ENCODE peak calls at places on chromosome 13, in seven cellular contexts. F is upper lobe of left lung, E is tibial artery, V is left ventricle myocardium inferior, O is cardiac fibroblast, Y is astrocyte, M is NB4. H is an unnamed sample.

GRCh38 chr13:79593121-79593520 is 112.2 kb downstream of the NDFIP2 start:
- DNase-seq in E (no peak), V (no peak), O (no peak), F (no peak), Y (no peak), M (no peak), H (no peak)

GRCh38 chr13:43572601-43573360 is 214.0 kb downstream of the ENOX1 start:
- DNase-seq in E (no peak), F (no peak), Y (peak), O (peak), M (no peak), V (no peak), H (no peak)

GRCh38 chr13:105165449-105166125 is 1369.9 kb downstream of the EFNB2 start:
- DNase-seq in Y (no peak), M (no peak), O (no peak), F (no peak), E (no peak), V (no peak), H (no peak)

GRCh38 chr13:101835920-101836319 is 383.4 kb downstream of the ITGBL1 start:
- DNase-seq in V (no peak), Y (no peak), M (no peak), O (no peak), E (no peak), F (no peak), H (no peak)

GRCh38 chr13:57557979-57558529 is 73.5 kb upstream of the PCDH17 start:
- DNase-seq in V (no peak), O (peak), F (no peak), Y (no peak), M (peak), E (no peak), H (no peak)

GRCh38 chr13:62293081-62293480 is 877.4 kb upstream of the PCDH20 start:
- DNase-seq in E (no peak), Y (no peak), M (no peak), V (no peak), O (peak), F (no peak), H (no peak)

GRCh38 chr13:35992964-35993363 is 138.2 kb downstream of the DCLK1 start:
- DNase-seq in O (peak), V (no peak), F (no peak), M (no peak), Y (no peak), E (no peak), H (no peak)

GRCh38 chr13:60043262-60043661 is 120.5 kb downstream of the DIAPH3 start:
- DNase-seq in V (no peak), F (no peak), E (no peak), M (no peak), Y (no peak), O (peak), H (no peak)

GRCh38 chr13:42574011-42574410 is at the start of gene TNFSF11:
- DNase-seq in F (peak), M (no peak), Y (no peak), E (no peak), V (no peak), O (no peak), H (no peak)

GRCh38 chr13:45086484-45086883 is 33.8 kb upstream of the GTF2F2 start:
- DNase-seq in V (no peak), M (no peak), E (no peak), F (no peak), Y (peak), O (peak), H (no peak)

GRCh38 chr13:75489502-75490263 is 7.7 kb upstream of the TBC1D4 start:
- DNase-seq in Y (peak), M (peak), F (no peak), O (peak), V (no peak), E (no peak), H (no peak)

GRCh38 chr13:28000567-28000966 is 12.1 kb upstream of the URAD start:
- DNase-seq in E (peak), Y (no peak), O (no peak), F (no peak), V (no peak), M (no peak), H (no peak)

GRCh38 chr13:79637086-79637763 is 156.3 kb downstream of the NDFIP2 start:
- DNase-seq in F (no peak), Y (peak), V (peak), O (no peak), M (no peak), E (no peak), H (no peak)

GRCh38 chr13:32413284-32413683 is 14.6 kb downstream of the N4BP2L1 start:
- DNase-seq in V (no peak), Y (no peak), E (no peak), O (no peak), M (no peak), F (no peak), H (no peak)

GRCh38 chr13:51626749-51627148 is 42.5 kb downstream of the WDFY2 start:
- DNase-seq in O (no peak), Y (no peak), V (no peak), E (no peak), F (peak), M (no peak), H (no peak)

GRCh38 chr13:85148009-85148408 is 651.2 kb downstream of the SLITRK6 start:
- DNase-seq in M (no peak), V (no peak), E (no peak), F (no peak), Y (peak), O (no peak), H (no peak)

GRCh38 chr13:19927117-19927734 is 31.3 kb upstream of the ZMYM2 start:
- DNase-seq in V (no peak), F (no peak), O (peak), Y (peak), M (peak), E (no peak), H (no peak)

GRCh38 chr13:99323488-99323887 is 16.3 kb upstream of the GPR183 start:
- DNase-seq in M (no peak), E (no peak), F (no peak), O (peak), V (no peak), Y (peak), H (no peak)

GRCh38 chr13:45674908-45675307 is 27.2 kb upstream of the CBY2 start:
- DNase-seq in Y (peak), O (peak), V (no peak), F (no peak), M (no peak), E (no peak), H (no peak)

GRCh38 chr13:23960566-23961156 is 63.4 kb upstream of the C1QTNF9B start:
- DNase-seq in F (no peak), E (no peak), M (peak), V (no peak), O (peak), Y (no peak), H (no peak)

GRCh38 chr13:78978381-78978998 is 319.5 kb upstream of the OBI1 start:
- DNase-seq in M (peak), Y (peak), E (no peak), F (no peak), V (no peak), O (peak), H (no peak)

GRCh38 chr13:30615851-30616311 is 1.8 kb upstream of the USPL1 start:
- DNase-seq in F (no peak), Y (peak), M (peak), O (peak), E (no peak), V (no peak), H (no peak)

GRCh38 chr13:89726690-89727435 is 1620.6 kb upstream of the MIR17HG start:
- DNase-seq in M (no peak), Y (peak), O (peak), F (no peak), V (no peak), E (no peak), H (no peak)

GRCh38 chr13:71879129-71879535 is 12.1 kb upstream of the DACH1 start:
- DNase-seq in O (peak), F (no peak), Y (no peak), V (no peak), E (no peak), M (peak), H (no peak)

GRCh38 chr13:40665061-40665753 is 1.2 kb downstream of the FOXO1 start:
- DNase-seq in V (peak), E (peak), M (peak), O (peak), F (peak), Y (peak), H (peak)

GRCh38 chr13:47239025-47239424 is 342.2 kb upstream of the HTR2A start:
- DNase-seq in V (no peak), O (no peak), Y (no peak), F (no peak), E (no peak), M (no peak), H (no peak)

GRCh38 chr13:47237571-47237970 is 340.7 kb upstream of the HTR2A start:
- DNase-seq in E (no peak), O (no peak), F (no peak), Y (no peak), M (no peak), V (no peak), H (no peak)

GRCh38 chr13:47241446-47241845 is 344.6 kb upstream of the HTR2A start:
- DNase-seq in Y (no peak), F (no peak), M (no peak), E (no peak), V (no peak), O (no peak), H (no peak)
- TF ChIP-seq CTCF in Y (no peak), F (no peak), M (no peak), E (no peak), V (no peak), O (no peak), H (no peak)

DNA sequence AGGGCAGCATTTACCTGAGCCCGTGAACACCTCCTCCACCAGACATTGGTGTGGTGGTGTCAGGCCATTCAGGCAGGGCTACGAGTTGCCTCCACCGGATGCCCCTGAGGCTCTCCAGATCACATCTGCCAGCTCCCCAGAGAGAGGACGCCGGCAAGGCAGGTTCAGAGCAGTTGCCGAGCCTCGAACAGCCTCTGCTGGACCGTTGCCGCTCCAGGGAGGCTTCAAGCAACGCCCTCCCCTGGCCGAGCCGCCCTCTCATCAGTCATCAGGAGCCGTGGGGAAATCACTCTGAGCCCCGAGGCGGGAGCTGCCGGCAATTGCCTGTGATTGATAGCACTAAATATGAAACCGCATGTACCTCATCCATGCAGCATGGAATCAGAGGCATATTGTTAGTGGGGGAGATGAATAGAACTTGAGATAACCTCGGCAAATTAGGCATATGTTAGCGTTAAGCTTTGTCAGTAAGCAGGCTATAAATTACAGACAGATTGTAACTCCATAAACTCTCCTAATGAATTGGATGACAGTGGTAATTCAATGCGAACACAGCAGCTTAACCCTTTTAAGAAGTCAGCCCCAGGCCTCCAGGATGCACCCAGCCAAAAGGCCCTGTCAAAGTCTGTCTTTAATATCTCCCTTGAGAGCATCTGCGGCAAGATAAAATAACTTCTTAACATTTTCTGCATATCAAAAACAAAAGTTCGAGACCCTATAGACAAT is 29.8 kb upstream of the SPACA7 start:
- DNase-seq in O (no peak), E (peak), F (peak), V (no peak), M (peak), Y (no peak), H (peak)
- TF ChIP-seq CTCF in O (no peak), E (no peak), F (no peak), V (no peak), M (no peak), Y (no peak), H (peak)

DNA sequence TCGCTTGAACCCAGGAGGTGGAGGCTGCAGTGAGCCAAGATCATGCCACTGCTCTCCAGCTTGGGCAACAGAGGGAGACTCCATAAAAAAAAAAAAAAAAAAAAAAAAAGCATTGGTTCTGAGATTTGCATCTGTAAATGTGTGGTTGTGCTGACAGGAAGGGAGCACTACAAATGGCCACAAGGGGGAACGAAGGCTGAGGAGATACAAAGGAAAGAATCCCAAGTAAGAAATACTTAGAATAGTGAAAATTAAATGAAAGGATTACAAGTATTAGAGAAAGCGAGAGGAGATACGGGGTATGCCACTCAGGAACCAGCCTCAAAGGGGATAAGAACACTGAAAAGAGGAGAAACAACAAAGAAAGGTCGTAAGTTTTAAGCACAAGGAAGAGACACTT is 284.9 kb downstream of the KLF12 start:
- DNase-seq in V (no peak), E (no peak), O (peak), Y (peak), M (peak), F (no peak), H (no peak)
- TF ChIP-seq CTCF in V (peak), E (no peak), O (peak), Y (peak), M (no peak), F (no peak), H (peak)

DNA sequence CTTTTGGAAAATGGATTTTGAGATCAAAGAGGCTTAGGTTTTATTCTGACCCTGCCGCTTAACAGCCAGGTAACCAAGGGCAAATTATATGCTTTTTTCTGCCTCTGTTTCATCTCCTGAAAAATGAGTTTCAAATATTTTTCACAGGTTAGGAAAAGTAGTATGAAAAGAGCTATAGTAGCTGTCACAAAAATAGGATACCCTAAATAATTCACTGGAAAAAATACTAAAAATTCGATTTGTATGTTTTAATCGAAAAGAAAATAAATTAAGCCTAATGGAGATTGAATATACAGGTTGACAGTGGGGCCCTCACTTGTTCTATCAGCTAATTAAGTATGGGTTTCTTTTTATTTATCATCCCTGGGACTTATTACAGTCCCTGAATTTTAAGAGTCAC is 58.3 kb downstream of the RNF6 start:
- DNase-seq in F (no peak), Y (no peak), O (no peak), E (no peak), V (no peak), M (no peak), H (no peak)
- TF ChIP-seq CTCF in F (no peak), Y (no peak), O (no peak), E (no peak), V (no peak), M (no peak), H (no peak)

GRCh38 chr13:48400820-48401219 is 12.1 kb downstream of the LPAR6 start:
- DNase-seq in M (peak), Y (peak), O (peak), F (no peak), V (no peak), E (no peak), H (no peak)
- TF ChIP-seq CTCF in M (no peak), Y (no peak), O (no peak), F (no peak), V (no peak), E (no peak), H (no peak)